ENCODE peak calls at places on chromosomes 4 and X, in seven cellular contexts. K is OCI-LY7, W is GM23338, Y is PC-3, D is GM23248, G is MM.1S, A is neural progenitor cell. C is an unnamed sample. For H3K36me3, the result is how much of the 10 kb centered on the place peaks cover.

GRCh38 chr4:47557255-47557654 is 72.2 kb downstream of the ATP10D start:
- DNase-seq in D (no peak), G (no peak), A (no peak), W (no peak), K (no peak), Y (no peak), C (no peak)

GRCh38 chrX:45842207-45842900 is 641.7 kb upstream of the DIPK2B start:
- DNase-seq in G (no peak), Y (no peak), K (no peak), D (no peak), W (no peak), A (no peak), C (no peak)

GRCh38 chr4:5824635-5825034 is 68.3 kb downstream of the CRMP1 start:
- DNase-seq in A (peak), D (peak), K (peak), G (peak), W (peak), Y (peak), C (peak)

GRCh38 chr4:149887091-149887490 is 71.4 kb upstream of the IQCM start:
- DNase-seq in G (no peak), Y (peak), A (no peak), K (no peak), D (no peak), W (no peak), C (no peak)

GRCh38 chr4:90025248-90025647 is 101.9 kb upstream of the CCSER1 start:
- DNase-seq in K (no peak), A (no peak), Y (peak), D (peak), W (peak), G (no peak), C (peak)

GRCh38 chrX:14864626-14865025 is 8.2 kb downstream of the FANCB start:
- DNase-seq in Y (peak), K (no peak), G (no peak), A (no peak), W (no peak), D (peak), C (no peak)

GRCh38 chrX:100407784-100408642 is 2.1 kb downstream of the PCDH19 start:
- DNase-seq in A (peak), D (no peak), W (peak), Y (no peak), G (no peak), K (no peak), C (no peak)

GRCh38 chr4:184384810-184385557 is 89.4 kb downstream of the IRF2 start:
- DNase-seq in D (no peak), A (peak), K (peak), Y (no peak), W (peak), G (peak), C (no peak)

GRCh38 chr4:140049924-140050681 is 103.9 kb downstream of the MAML3 start:
- DNase-seq in D (peak), K (peak), W (peak), G (no peak), Y (peak), A (peak), C (no peak)

GRCh38 chr4:82780398-82781231 is 18.0 kb downstream of the SCD5 start:
- DNase-seq in Y (no peak), A (no peak), D (peak), G (no peak), W (peak), K (no peak), C (peak)

GRCh38 chrX:38561951-38562719 is 793 bp downstream of the TSPAN7 start:
- DNase-seq in K (no peak), A (peak), G (no peak), D (peak), W (peak), Y (no peak), C (peak)

GRCh38 chr4:183260491-183261151 is 59.5 kb downstream of the CLDN22 start:
- DNase-seq in Y (peak), W (no peak), G (no peak), D (no peak), K (no peak), A (no peak), C (peak)

GRCh38 chr4:2492970-2493369 is 24.1 kb downstream of the RNF4 start:
- DNase-seq in K (no peak), G (no peak), A (no peak), Y (no peak), D (no peak), W (no peak), C (no peak)

GRCh38 chr4:20487446-20487845 is 212.8 kb upstream of the PACRGL start:
- DNase-seq in A (no peak), G (no peak), Y (no peak), D (peak), W (no peak), K (no peak), C (no peak)

GRCh38 chr4:187084696-187085095 is 361.0 kb upstream of the FAT1 start:
- DNase-seq in G (no peak), A (no peak), W (no peak), Y (no peak), K (no peak), D (no peak), C (no peak)

GRCh38 chr4:26871611-26872010 is 11.0 kb downstream of the STIM2 start:
- DNase-seq in D (peak), Y (no peak), A (peak), W (no peak), G (no peak), K (no peak), C (no peak)

GRCh38 chrX:107857815-107858214 is 32.1 kb downstream of the MID2 start:
- DNase-seq in W (no peak), A (no peak), K (no peak), D (no peak), Y (no peak), G (no peak), C (peak)

GRCh38 chr4:6750302-6751221 is 32.0 kb upstream of the KIAA0232 start:
- DNase-seq in G (no peak), D (no peak), Y (peak), W (no peak), K (no peak), A (no peak), C (peak)

GRCh38 chrX:19195243-19195610 is 73.0 kb upstream of the ADGRG2 start:
- DNase-seq in W (no peak), A (no peak), Y (no peak), G (no peak), K (no peak), D (no peak), C (peak)

GRCh38 chr4:8247047-8247930 is 22.3 kb upstream of the HTRA3 start:
- DNase-seq in Y (no peak), D (peak), K (no peak), A (no peak), W (no peak), G (no peak), C (peak)

GRCh38 chrX:130224810-130225209 is 43.9 kb downstream of the ZNF280C start:
- DNase-seq in A (no peak), W (no peak), G (no peak), D (peak), Y (no peak), K (no peak), C (peak)

GRCh38 chrX:102968216-102968615 is 31.1 kb downstream of the RAB40AL start:
- DNase-seq in W (no peak), G (no peak), Y (no peak), A (no peak), D (no peak), K (no peak), C (no peak)

GRCh38 chr4:137312257-137312656 is 220.0 kb downstream of the PCDH18 start:
- DNase-seq in W (no peak), Y (peak), K (no peak), D (peak), G (no peak), A (no peak), C (no peak)

GRCh38 chrX:78387364-78387763 is 60.0 kb upstream of the CYSLTR1 start:
- DNase-seq in D (no peak), A (no peak), G (no peak), K (no peak), W (no peak), Y (no peak), C (no peak)

GRCh38 chrX:118901991-118902390 is 72.4 kb upstream of the LONRF3 start:
- DNase-seq in D (no peak), Y (no peak), W (no peak), K (no peak), G (no peak), A (no peak), C (no peak)

GRCh38 chrX:42708222-42708621 is 69.7 kb downstream of the PPP1R2C start:
- DNase-seq in G (no peak), A (no peak), D (peak), K (no peak), Y (no peak), W (no peak), C (no peak)

GRCh38 chrX:41561045-41561444 is 113.9 kb downstream of the NYX start:
- DNase-seq in K (peak), Y (peak), G (peak), A (no peak), W (no peak), D (peak), C (peak)

GRCh38 chr4:87529187-87529586 is at the start of gene SPARCL1:
- DNase-seq in W (peak), G (no peak), Y (no peak), A (peak), K (no peak), D (no peak), C (peak)

GRCh38 chr4:141768954-141769353 is 132.6 kb downstream of the IL15 start:
- DNase-seq in W (peak), K (no peak), A (no peak), G (no peak), Y (peak), D (peak), C (no peak)

GRCh38 chr4:156794863-156795262 is 176.7 kb downstream of the PDGFC start:
- DNase-seq in A (no peak), Y (peak), D (no peak), W (no peak), K (no peak), G (no peak), C (no peak)

GRCh38 chr4:8643441-8643840 is 50.9 kb downstream of the CPZ start:
- DNase-seq in K (no peak), D (no peak), A (no peak), W (no peak), G (no peak), Y (no peak), C (no peak)

GRCh38 chr4:182369211-182369610 is 126.0 kb downstream of the TENM3 start:
- DNase-seq in G (no peak), K (no peak), D (no peak), A (no peak), Y (no peak), W (peak), C (no peak)

GRCh38 chr4:16860506-16860905 is 37.9 kb downstream of the LDB2 start:
- DNase-seq in K (no peak), Y (no peak), G (no peak), A (no peak), W (no peak), D (peak), C (no peak)

GRCh38 chr4:108877821-108878220 is 115.0 kb upstream of the ETNPPL start:
- DNase-seq in W (peak), A (no peak), Y (peak), D (no peak), G (no peak), K (no peak), C (no peak)

GRCh38 chr4:13325744-13326143 is 158.4 kb downstream of the RAB28 start:
- DNase-seq in Y (no peak), A (peak), G (no peak), K (no peak), W (peak), D (no peak), C (no peak)

GRCh38 chr4:99403380-99404194 is 31.6 kb downstream of the ADH7 start:
- DNase-seq in G (peak), A (no peak), K (no peak), Y (no peak), D (peak), W (no peak), C (peak)

GRCh38 chr4:99402765-99403164 is 32.4 kb downstream of the ADH7 start:
- DNase-seq in W (peak), A (no peak), D (no peak), Y (no peak), K (no peak), G (no peak), C (no peak)

GRCh38 chr4:99408346-99408745 is 26.8 kb downstream of the ADH7 start:
- DNase-seq in K (no peak), D (no peak), Y (no peak), G (no peak), W (no peak), A (no peak), C (no peak)

GRCh38 chr4:99405433-99406115 is 29.6 kb downstream of the ADH7 start:
- DNase-seq in D (peak), Y (peak), A (peak), K (peak), W (peak), G (peak), C (peak)

DNA sequence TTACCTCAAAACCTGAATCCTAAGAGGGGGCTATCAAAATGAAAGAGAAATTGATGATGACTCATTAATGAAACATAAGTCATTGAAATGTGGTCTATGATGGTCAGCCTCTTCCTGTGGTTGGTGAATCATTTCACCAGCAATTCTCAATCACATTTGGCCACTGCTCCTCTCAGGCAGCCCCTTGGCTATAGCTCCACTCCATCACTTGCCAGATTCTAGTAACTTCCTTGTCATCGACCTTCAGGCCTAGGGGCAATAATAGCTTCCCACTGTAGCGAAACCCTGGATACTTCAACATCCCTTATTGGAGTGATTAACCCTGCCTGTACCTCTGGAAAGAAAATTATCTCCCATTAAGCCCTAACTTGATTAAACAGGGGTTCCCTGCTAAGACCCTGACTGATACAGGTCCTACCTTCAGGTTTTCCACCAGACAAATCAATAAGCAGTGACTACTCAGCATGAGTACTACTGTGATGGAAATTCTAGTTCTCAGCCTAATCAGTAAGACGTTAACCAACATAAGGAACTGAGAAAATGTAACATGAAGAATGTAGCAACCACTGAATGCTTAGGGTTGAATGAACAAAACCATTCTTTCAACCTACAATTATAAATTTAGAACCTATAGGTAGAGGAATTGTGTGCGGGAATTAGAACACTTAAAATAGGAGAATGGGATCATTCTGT is 30.4 kb downstream of the ADH7 start:
- DNase-seq in Y (peak), W (peak), K (no peak), G (peak), A (no peak), D (peak), C (no peak)
- H2AFZ ChIP-seq in Y (peak), W (peak), K (no peak), G (peak), A (no peak), D (peak), C (no peak)

GRCh38 chr4:55439023-55439422 is 43.3 kb downstream of the TMEM165 start:
- DNase-seq in D (no peak), A (no peak), K (no peak), Y (no peak), G (no peak), W (no peak), C (no peak)
- H3K36me3 ChIP-seq in D (under half), A (under half), K (under half), Y (half or more), G (under half), W (under half), C (under half)

DNA sequence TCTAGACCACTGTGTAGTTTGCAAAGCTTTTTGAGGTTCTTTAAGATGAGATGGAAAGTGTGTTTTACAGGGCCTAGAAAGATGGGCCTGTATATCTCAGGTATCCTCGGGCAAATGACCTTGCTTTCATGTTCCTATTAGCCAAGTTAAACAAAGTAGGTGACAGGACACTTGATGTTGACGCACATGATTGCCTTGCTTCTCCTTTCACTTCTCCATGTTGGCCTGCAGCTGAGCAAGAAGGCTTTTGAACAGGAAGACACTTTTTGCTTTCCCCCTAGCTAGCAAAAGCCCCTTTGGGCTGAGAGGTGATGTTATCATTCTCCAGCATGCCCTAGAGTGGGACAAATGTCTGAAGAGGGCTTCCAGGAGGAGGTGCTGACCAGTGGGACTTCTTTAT is 202.1 kb downstream of the GPC3 start:
- DNase-seq in W (no peak), K (peak), Y (no peak), D (no peak), G (no peak), A (no peak), C (no peak)
- TF ChIP-seq EZH2phosphoT487 in W (no peak), K (no peak), Y (no peak), D (no peak), G (no peak), A (no peak), C (no peak)

GRCh38 chr4:128315756-128316520 is 28.3 kb upstream of the PGRMC2 start:
- DNase-seq in W (no peak), Y (no peak), G (no peak), A (no peak), D (no peak), K (no peak), C (no peak)

GRCh38 chr4:128308986-128309385 is 21.4 kb upstream of the PGRMC2 start:
- DNase-seq in Y (no peak), G (no peak), K (no peak), A (no peak), D (no peak), W (no peak), C (no peak)

GRCh38 chr4:128309585-128309984 is 22.0 kb upstream of the PGRMC2 start:
- DNase-seq in G (no peak), A (no peak), Y (no peak), K (no peak), W (no peak), D (no peak), C (no peak)

GRCh38 chr4:128310266-128310697 is 22.7 kb upstream of the PGRMC2 start:
- DNase-seq in W (peak), K (no peak), A (peak), G (no peak), D (no peak), Y (no peak), C (peak)

DNA sequence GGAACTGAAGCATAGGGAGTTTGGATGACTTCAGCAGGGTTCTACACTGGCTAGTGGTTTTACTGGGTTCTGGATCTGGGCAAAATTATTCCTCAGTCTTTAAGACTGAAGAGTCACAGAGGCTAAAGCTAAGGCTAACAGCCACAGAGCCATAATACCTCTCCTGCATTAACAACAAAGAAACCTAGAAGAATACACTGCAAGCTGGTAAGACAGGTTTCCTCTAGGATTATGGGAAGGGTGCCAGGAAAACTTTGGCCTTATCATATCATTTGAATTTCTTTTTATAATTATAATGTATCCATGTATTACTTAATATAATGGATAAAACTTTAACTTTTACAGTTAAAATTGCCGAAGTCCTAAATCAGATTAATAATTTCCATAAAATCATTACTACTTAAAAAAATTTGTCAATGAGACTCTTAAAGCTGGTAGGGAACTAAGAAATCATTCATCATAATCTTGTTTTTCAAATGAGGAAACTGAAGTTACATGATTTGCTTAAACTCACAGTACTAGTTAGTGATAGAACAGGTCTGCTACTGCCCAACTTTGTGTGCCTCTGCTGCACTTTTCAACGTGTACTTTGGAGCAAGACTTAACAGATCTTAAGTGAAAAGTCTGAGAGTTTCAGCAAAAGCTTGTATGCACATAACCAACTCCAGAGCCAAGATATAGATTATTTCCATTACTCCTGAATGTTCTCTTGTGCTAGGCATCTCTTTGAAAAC is 24.2 kb upstream of the PGRMC2 start:
- DNase-seq in D (no peak), G (no peak), K (no peak), W (no peak), Y (peak), A (no peak), C (no peak)
- H2AFZ ChIP-seq in D (no peak), G (no peak), K (no peak), W (no peak), Y (peak), A (no peak), C (no peak)

DNA sequence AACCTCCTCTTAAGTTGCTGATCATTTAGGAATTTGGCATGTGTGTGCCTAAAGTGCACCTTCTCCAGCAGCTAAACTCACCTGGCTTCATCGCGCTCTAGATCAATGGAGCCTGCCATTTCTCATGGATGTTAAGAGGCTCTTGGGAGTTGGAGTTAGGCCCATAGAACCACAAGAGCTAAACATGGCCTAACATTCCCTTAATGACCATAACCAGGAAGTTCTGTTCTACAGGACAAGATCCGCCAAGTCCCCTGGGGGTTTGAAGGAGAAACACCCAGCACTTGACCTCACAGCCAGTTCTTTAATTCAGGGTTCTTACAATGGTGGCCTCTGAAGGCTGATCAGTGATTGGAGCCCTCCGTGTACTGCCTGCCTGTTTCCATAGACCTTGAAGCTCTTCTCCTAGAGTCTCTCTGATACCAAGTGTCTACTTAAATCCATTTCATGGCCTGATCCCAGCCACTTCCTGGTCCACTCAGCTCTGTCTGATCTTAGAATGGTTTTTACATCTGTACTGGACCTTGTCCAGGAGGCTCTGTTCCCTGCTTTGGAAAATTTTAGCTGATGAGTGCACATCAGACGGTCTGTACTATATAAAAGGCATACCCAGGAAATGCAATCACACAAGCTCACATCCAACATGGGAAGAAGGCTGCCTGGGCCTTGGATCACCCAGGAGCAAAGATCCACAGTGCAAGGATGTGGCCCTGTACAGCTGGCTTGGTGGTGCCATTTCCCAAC is 45.1 kb downstream of the RPS3A start:
- DNase-seq in K (no peak), D (no peak), Y (no peak), W (no peak), G (no peak), A (no peak), C (no peak)
- H3K36me3 ChIP-seq in K (under half), D (under half), Y (under half), W (under half), G (under half), A (under half), C (under half)

C was measured in hepatocyte.